ENCODE peak calls at places on chromosomes 7 and 10, in five cellular contexts. P, E, W, I and Z are unnamed samples.

GRCh38 chr7:82760092-82760491 is 316.5 kb upstream of the CACNA2D1 start:
- DNase-seq in E (no peak), P (no peak), W (no peak), I (no peak), Z (no peak)

GRCh38 chr10:126247454-126247975 is 140.8 kb downstream of the ADAM12 start:
- DNase-seq in P (peak; percentile 98), E (peak; percentile 100), W (no peak), I (no peak), Z (peak; percentile 94)

GRCh38 chr10:58414270-58415041 is 29.2 kb downstream of the TFAM start:
- DNase-seq in I (no peak), W (peak; percentile 85), E (peak; percentile 71), P (peak; percentile 46), Z (peak; percentile 79)

GRCh38 chr7:50682079-50682478 is 100.6 kb downstream of the GRB10 start:
- DNase-seq in E (no peak), P (no peak), I (no peak), W (no peak), Z (peak; percentile 69)

GRCh38 chr10:74047871-74048270 is 50.0 kb downstream of the VCL start:
- DNase-seq in E (no peak), W (no peak), P (no peak), I (no peak), Z (peak; percentile 85)

GRCh38 chr7:131692131-131692960 is 135.9 kb upstream of the PODXL start:
- DNase-seq in W (peak; percentile 67), I (peak; percentile 94), P (no peak), E (peak; percentile 52), Z (peak; percentile 46)

GRCh38 chr7:102890292-102890970 is 22.4 kb upstream of the LRRC17 start:
- DNase-seq in P (no peak), E (peak; percentile 96), I (no peak), W (peak; percentile 3), Z (no peak)

GRCh38 chr10:4781955-4782354 is 44.1 kb upstream of the AKR1E2 start:
- DNase-seq in I (no peak), E (no peak), P (no peak), W (no peak), Z (no peak)

GRCh38 chr10:23194471-23194965 is 2.4 kb downstream of the PTF1A start:
- DNase-seq in W (no peak), E (no peak), P (no peak), I (no peak), Z (no peak)

GRCh38 chr7:112147752-112148435 is 58.3 kb downstream of the DOCK4 start:
- DNase-seq in E (no peak), P (no peak), W (no peak), I (no peak), Z (no peak)

GRCh38 chr7:131021902-131022301 is 287.9 kb upstream of the KLF14 start:
- DNase-seq in I (no peak), E (no peak), W (no peak), P (no peak), Z (no peak)

GRCh38 chr7:38321515-38321944 is 48.1 kb upstream of the TARP start:
- DNase-seq in P (peak; percentile 31), W (no peak), I (no peak), E (peak; percentile 77), Z (peak; percentile 54)

GRCh38 chr7:151167197-151167911 is at the start of gene GBX1:
- DNase-seq in W (peak; percentile 50), I (peak; percentile 83), E (no peak), P (no peak), Z (no peak)

GRCh38 chr10:2926918-2927660 is 140.3 kb upstream of the PFKP start:
- DNase-seq in P (no peak), E (no peak), I (no peak), W (no peak), Z (no peak)

GRCh38 chr7:26567263-26567662 is 275.6 kb downstream of the SNX10 start:
- DNase-seq in I (no peak), P (no peak), E (no peak), W (no peak), Z (no peak)

GRCh38 chr10:5622586-5622985 is 43.8 kb downstream of the ASB13 start:
- DNase-seq in I (no peak), P (no peak), W (no peak), E (no peak), Z (no peak)

GRCh38 chr10:97532935-97533671 is 34.4 kb downstream of the UBTD1 start:
- DNase-seq in W (no peak), E (peak; percentile 44), I (peak; percentile 51), P (no peak), Z (no peak)

GRCh38 chr7:70533614-70534013 is 598.3 kb upstream of the GALNT17 start:
- DNase-seq in W (no peak), I (no peak), P (no peak), E (no peak), Z (no peak)

GRCh38 chr10:132811891-132812481 is 26.0 kb upstream of the NKX6-2 start:
- DNase-seq in I (no peak), E (no peak), W (no peak), P (no peak), Z (no peak)

GRCh38 chr10:58064714-58065528 is 202.8 kb downstream of the IPMK start:
- DNase-seq in E (peak; percentile 62), W (peak; percentile 75), I (peak; percentile 29), P (peak; percentile 14), Z (peak; percentile 62)

GRCh38 chr7:124275411-124275810 is 242.5 kb upstream of the TMEM229A start:
- DNase-seq in E (no peak), W (no peak), P (no peak), I (no peak), Z (no peak)

DNA sequence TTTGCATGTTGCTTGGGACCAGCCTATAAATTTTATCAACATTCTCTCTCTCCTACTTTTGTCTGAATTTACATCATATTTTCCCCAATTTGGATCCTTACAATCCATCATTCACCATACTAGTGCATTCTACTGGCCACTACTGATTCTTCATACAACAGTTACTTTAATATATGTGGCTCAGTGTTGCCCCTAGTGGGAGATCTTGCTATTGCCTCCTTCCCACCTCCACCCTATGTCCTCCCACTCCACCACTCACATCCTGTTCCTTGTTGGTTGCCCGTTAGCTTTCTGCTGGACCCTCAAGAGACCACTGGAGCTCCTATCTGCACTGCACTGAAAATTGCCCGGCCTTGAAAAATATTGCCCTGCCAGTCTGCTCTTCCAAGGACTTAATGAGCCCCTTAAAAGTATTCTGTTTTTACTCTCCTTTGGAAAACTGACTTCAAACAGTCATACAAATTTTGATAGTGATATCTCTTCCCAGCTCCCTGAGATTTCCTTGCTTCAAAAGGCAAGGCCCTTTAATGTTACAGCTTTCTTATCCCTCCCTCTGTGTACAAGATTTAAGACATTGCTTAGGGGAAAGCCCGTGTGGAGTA is 243.2 kb upstream of the TMEM229A start:
- DNase-seq in W (peak; percentile 62), P (peak; percentile 10), E (peak; percentile 10), I (peak; percentile 34), Z (peak; percentile 43)
- TF ChIP-seq CTCF in W (peak; percentile 56), P (peak; percentile 50), E (peak; percentile 69), I (peak; percentile 53), Z (peak; percentile 40)

GRCh38 chr10:103238506-103239252 is 7.0 kb upstream of the RPEL1 start:
- DNase-seq in I (no peak), W (peak; percentile 92), E (peak; percentile 44), P (peak; percentile 51), Z (peak; percentile 48)
- TF ChIP-seq CTCF in I (no peak), W (peak; percentile 60), E (peak; percentile 68), P (no peak), Z (no peak)

GRCh38 chr7:25398418-25398817 is 170.1 kb upstream of the NPVF start:
- DNase-seq in I (no peak), P (no peak), W (no peak), E (no peak), Z (no peak)

GRCh38 chr7:25399000-25399750 is 170.9 kb upstream of the NPVF start:
- DNase-seq in I (no peak), W (no peak), P (no peak), E (no peak), Z (no peak)

GRCh38 chr7:25392571-25393338 is 164.5 kb upstream of the NPVF start:
- DNase-seq in E (no peak), I (no peak), W (no peak), P (no peak), Z (no peak)

GRCh38 chr7:25396661-25397060 is 168.4 kb upstream of the NPVF start:
- DNase-seq in W (no peak), P (no peak), I (no peak), E (no peak), Z (no peak)

DNA sequence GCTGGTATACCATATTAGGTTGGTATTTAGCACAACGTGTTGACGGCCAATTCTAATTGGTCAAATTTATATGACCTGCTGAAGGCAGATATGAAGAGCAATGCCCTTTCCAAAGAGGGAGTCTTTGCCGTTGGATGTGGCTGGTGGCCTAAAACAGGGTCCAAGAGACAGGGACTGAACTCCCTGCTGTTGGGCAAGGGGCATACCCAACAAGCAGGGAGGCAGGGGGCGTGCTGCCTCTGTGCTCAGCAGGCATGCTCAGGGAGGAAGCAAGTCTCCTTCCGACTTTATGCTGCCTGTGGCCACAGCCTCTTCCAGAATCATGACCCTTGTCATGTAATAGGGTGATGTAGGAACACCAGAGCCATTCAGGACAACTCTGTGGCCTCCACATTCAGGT is 167.7 kb upstream of the NPVF start:
- DNase-seq in I (no peak), E (no peak), P (no peak), W (no peak), Z (no peak)
- TF ChIP-seq CTCF in I (no peak), E (no peak), P (no peak), W (no peak), Z (no peak)

GRCh38 chr7:17311952-17312351 is 13.5 kb downstream of the AHR start:
- DNase-seq in P (no peak), E (no peak), I (no peak), W (no peak), Z (no peak)
- TF ChIP-seq CTCF in P (no peak), E (no peak), I (no peak), W (no peak), Z (no peak)

DNA sequence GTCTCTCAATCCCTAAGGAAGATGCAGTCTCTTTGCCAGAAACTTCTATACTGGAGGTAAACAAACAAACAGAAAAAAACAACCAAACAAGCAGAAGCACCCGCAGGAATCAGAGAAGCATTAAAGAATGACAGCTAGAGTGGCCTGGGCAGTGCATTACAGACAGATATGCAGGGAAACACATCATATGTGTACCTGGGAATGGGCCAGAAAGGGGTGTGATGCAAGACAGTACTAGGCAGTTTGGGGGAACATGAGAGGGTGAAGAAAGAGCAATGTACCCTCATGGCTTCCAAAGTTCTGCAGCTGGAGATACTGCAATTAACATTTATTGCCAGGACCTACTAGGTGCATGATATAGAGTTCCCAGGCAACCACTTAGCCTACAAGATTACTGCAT is 177.3 kb downstream of the TMEM178B start:
- DNase-seq in W (no peak), I (no peak), E (no peak), P (no peak), Z (no peak)
- TF ChIP-seq CTCF in W (no peak), I (no peak), E (no peak), P (no peak), Z (no peak)

GRCh38 chr10:35498693-35499092 is 106.4 kb upstream of the GJD4 start:
- DNase-seq in I (no peak), W (no peak), E (no peak), P (no peak), Z (no peak)

GRCh38 chr10:35502697-35503096 is 102.4 kb upstream of the GJD4 start:
- DNase-seq in W (no peak), P (no peak), I (no peak), E (no peak), Z (no peak)

GRCh38 chr10:35504132-35504531 is 101.0 kb upstream of the GJD4 start:
- DNase-seq in E (no peak), I (no peak), W (no peak), P (no peak), Z (no peak)

GRCh38 chr10:35503548-35503947 is 101.6 kb upstream of the GJD4 start:
- DNase-seq in E (no peak), P (no peak), W (no peak), I (no peak), Z (no peak)

GRCh38 chr10:35501923-35502322 is 103.2 kb upstream of the GJD4 start:
- DNase-seq in W (peak; percentile 21), E (no peak), P (no peak), I (no peak), Z (peak; percentile 16)
- TF ChIP-seq CTCF in W (peak; percentile 45), E (peak; percentile 41), P (no peak), I (no peak), Z (peak; percentile 27)